ENCODE peak calls at places on chromosomes 4 and X, in four cellular contexts. One of them, this sample, is unnamed. For H3K4me1 and H3K36me3, the result is how much of the 10 kb centered on the place peaks cover.

GRCh38 chr4:139457318-139457717 is 3.4 kb downstream of the RAB33B start:
- DNase-seq in lower lobe of right lung: no peak
- DNase-seq in adipocyte: no peak
- DNase-seq in mammary epithelial cell: no peak
- DNase-seq in this sample: no peak

GRCh38 chr4:158870282-158871049 is 101.6 kb downstream of the FNIP2 start:
- DNase-seq in lower lobe of right lung: no peak
- DNase-seq in mammary epithelial cell: no peak
- DNase-seq in adipocyte: no peak
- DNase-seq in this sample: no peak

GRCh38 chr4:114780205-114780604 is 181.6 kb downstream of the UGT8 start:
- DNase-seq in lower lobe of right lung: no peak
- DNase-seq in mammary epithelial cell: no peak
- DNase-seq in adipocyte: peak
- DNase-seq in this sample: no peak

GRCh38 chrX:24928114-24928513 is 87.7 kb downstream of the ARX start:
- DNase-seq in adipocyte: no peak
- DNase-seq in mammary epithelial cell: no peak
- DNase-seq in lower lobe of right lung: no peak
- DNase-seq in this sample: no peak

GRCh38 chr4:95603393-95603792 is 54.6 kb upstream of the UNC5C start:
- DNase-seq in mammary epithelial cell: no peak
- DNase-seq in adipocyte: no peak
- DNase-seq in lower lobe of right lung: no peak
- DNase-seq in this sample: no peak

GRCh38 chr4:1092983-1093361 is 20.4 kb downstream of the RNF212 start:
- DNase-seq in adipocyte: no peak
- DNase-seq in mammary epithelial cell: no peak
- DNase-seq in lower lobe of right lung: no peak
- DNase-seq in this sample: no peak

GRCh38 chr4:38278255-38278654 is 318.1 kb downstream of the PTTG2 start:
- DNase-seq in lower lobe of right lung: no peak
- DNase-seq in mammary epithelial cell: no peak
- DNase-seq in adipocyte: no peak
- DNase-seq in this sample: no peak

GRCh38 chr4:577499-578450 is 1.7 kb upstream of the TMEM271 start:
- DNase-seq in lower lobe of right lung: no peak
- DNase-seq in adipocyte: peak
- DNase-seq in mammary epithelial cell: peak
- DNase-seq in this sample: no peak

GRCh38 chr4:173794662-173795061 is 264.6 kb upstream of the HAND2 start:
- DNase-seq in lower lobe of right lung: no peak
- DNase-seq in adipocyte: peak
- DNase-seq in mammary epithelial cell: no peak
- DNase-seq in this sample: no peak

GRCh38 chr4:99103166-99103565 is 14.6 kb upstream of the ADH5 start:
- DNase-seq in lower lobe of right lung: no peak
- DNase-seq in mammary epithelial cell: no peak
- DNase-seq in adipocyte: no peak
- DNase-seq in this sample: no peak

GRCh38 chr4:154491731-154492249 is at the start of gene DCHS2:
- DNase-seq in mammary epithelial cell: peak
- DNase-seq in lower lobe of right lung: no peak
- DNase-seq in adipocyte: peak
- DNase-seq in this sample: peak

GRCh38 chr4:168854216-168854921 is 155.7 kb downstream of the CBR4 start:
- DNase-seq in adipocyte: no peak
- DNase-seq in lower lobe of right lung: no peak
- DNase-seq in mammary epithelial cell: no peak
- DNase-seq in this sample: no peak
- H3K4me1 ChIP-seq in adipocyte: half or more
- H3K4me1 ChIP-seq in lower lobe of right lung: half or more
- H3K4me1 ChIP-seq in mammary epithelial cell: under half
- H3K4me1 ChIP-seq in this sample: under half

DNA sequence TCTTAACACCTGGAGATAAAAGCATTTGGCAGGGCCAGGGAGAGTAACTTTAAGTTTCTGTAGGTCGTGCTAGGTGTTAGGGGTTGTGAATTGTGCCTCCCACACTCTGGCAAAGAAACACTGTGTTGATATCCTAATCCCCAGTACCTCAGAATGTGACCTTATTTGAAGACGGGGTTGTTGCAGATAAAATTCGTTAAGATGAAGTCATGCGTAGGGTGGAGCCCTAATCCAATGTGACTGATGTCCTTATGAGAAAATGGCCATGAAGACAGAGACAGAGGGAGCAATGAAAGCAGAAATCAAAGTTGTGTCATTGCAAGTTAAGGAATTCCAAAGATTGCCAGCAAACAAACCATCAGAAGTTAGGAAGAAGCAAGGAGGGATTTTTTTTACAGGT is 40.5 kb upstream of the BBS12 start:
- DNase-seq in mammary epithelial cell: no peak
- DNase-seq in adipocyte: no peak
- DNase-seq in lower lobe of right lung: no peak
- DNase-seq in this sample: no peak
- H3K36me3 ChIP-seq in mammary epithelial cell: under half
- H3K36me3 ChIP-seq in adipocyte: under half
- H3K36me3 ChIP-seq in lower lobe of right lung: under half
- H3K36me3 ChIP-seq in this sample: under half

GRCh38 chrX:40093586-40093985 is 4.2 kb downstream of the BCOR start:
- DNase-seq in lower lobe of right lung: no peak
- DNase-seq in mammary epithelial cell: no peak
- DNase-seq in adipocyte: no peak
- DNase-seq in this sample: no peak

GRCh38 chrX:40091691-40092421 is 5.9 kb downstream of the BCOR start:
- DNase-seq in lower lobe of right lung: no peak
- DNase-seq in adipocyte: no peak
- DNase-seq in mammary epithelial cell: no peak
- DNase-seq in this sample: peak

GRCh38 chrX:40094041-40094899 is 3.5 kb downstream of the BCOR start:
- DNase-seq in adipocyte: peak
- DNase-seq in mammary epithelial cell: no peak
- DNase-seq in lower lobe of right lung: peak
- DNase-seq in this sample: peak

GRCh38 chrX:40090961-40091360 is 6.8 kb downstream of the BCOR start:
- DNase-seq in mammary epithelial cell: no peak
- DNase-seq in lower lobe of right lung: no peak
- DNase-seq in adipocyte: no peak
- DNase-seq in this sample: no peak

GRCh38 chrX:40092808-40093435 is 4.8 kb downstream of the BCOR start:
- DNase-seq in lower lobe of right lung: no peak
- DNase-seq in mammary epithelial cell: no peak
- DNase-seq in adipocyte: no peak
- DNase-seq in this sample: no peak
- H3K4me3 ChIP-seq in lower lobe of right lung: no peak
- H3K4me3 ChIP-seq in mammary epithelial cell: no peak
- H3K4me3 ChIP-seq in adipocyte: no peak
- H3K4me3 ChIP-seq in this sample: no peak

GRCh38 chr4:86919824-86920223 is 15.0 kb upstream of the AFF1 start:
- DNase-seq in mammary epithelial cell: no peak
- DNase-seq in adipocyte: no peak
- DNase-seq in lower lobe of right lung: no peak
- DNase-seq in this sample: no peak
- H3K4me1 ChIP-seq in mammary epithelial cell: under half
- H3K4me1 ChIP-seq in adipocyte: half or more
- H3K4me1 ChIP-seq in lower lobe of right lung: under half
- H3K4me1 ChIP-seq in this sample: under half

DNA sequence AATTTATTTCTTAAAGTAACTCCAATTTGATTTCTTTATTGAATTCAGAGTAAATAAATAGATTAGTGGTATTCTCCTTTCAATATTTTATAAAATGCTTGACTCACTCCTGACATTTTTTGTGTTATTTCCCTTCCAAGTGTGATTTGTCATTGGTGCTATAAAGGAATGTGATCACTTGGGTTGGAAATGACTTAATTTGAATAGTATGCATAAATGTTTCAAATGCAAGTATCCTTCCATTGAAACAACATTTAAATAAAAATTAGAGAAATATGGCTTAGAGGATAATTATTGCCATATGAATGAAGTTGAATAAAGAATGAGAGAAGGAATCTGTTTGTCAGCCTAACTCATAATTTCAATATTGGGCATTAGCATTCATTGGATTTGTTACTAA is 182.7 kb downstream of the PABPC4L start:
- DNase-seq in adipocyte: peak
- DNase-seq in lower lobe of right lung: no peak
- DNase-seq in mammary epithelial cell: no peak
- DNase-seq in this sample: no peak
- H3K36me3 ChIP-seq in adipocyte: under half
- H3K36me3 ChIP-seq in lower lobe of right lung: under half
- H3K36me3 ChIP-seq in mammary epithelial cell: under half
- H3K36me3 ChIP-seq in this sample: under half

GRCh38 chr4:87035881-87036509 is 101.2 kb downstream of the AFF1 start:
- DNase-seq in adipocyte: no peak
- DNase-seq in lower lobe of right lung: no peak
- DNase-seq in mammary epithelial cell: no peak
- DNase-seq in this sample: no peak

GRCh38 chr4:87036713-87037112 is 101.9 kb downstream of the AFF1 start:
- DNase-seq in adipocyte: no peak
- DNase-seq in lower lobe of right lung: no peak
- DNase-seq in mammary epithelial cell: no peak
- DNase-seq in this sample: no peak

GRCh38 chr4:87041142-87041541 is 106.3 kb downstream of the AFF1 start:
- DNase-seq in lower lobe of right lung: no peak
- DNase-seq in adipocyte: no peak
- DNase-seq in mammary epithelial cell: no peak
- DNase-seq in this sample: no peak

GRCh38 chr4:87038837-87039715 is 104.3 kb downstream of the AFF1 start:
- DNase-seq in lower lobe of right lung: peak
- DNase-seq in adipocyte: peak
- DNase-seq in mammary epithelial cell: peak
- DNase-seq in this sample: no peak

DNA sequence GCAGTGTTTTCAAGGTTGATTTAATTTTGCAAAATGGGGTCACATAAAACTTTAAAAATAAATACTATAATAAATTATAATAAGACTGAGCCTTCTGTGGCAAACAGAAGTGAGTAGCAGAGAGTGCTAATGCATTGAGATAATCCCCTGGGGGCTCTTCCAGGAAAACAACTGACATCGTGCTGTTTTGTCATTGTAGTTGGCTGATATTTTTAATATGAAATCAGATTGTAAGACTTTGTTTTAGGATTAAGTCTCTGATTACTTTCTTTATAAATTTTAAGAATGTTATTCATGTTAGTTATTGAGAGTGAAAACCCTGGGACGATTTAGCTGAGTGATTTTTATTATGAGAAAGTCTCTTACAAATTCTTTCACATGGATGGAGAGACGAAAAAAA is 103.1 kb downstream of the AFF1 start:
- DNase-seq in lower lobe of right lung: no peak
- DNase-seq in adipocyte: no peak
- DNase-seq in mammary epithelial cell: no peak
- DNase-seq in this sample: no peak
- H3K4me3 ChIP-seq in lower lobe of right lung: no peak
- H3K4me3 ChIP-seq in adipocyte: peak
- H3K4me3 ChIP-seq in mammary epithelial cell: no peak
- H3K4me3 ChIP-seq in this sample: no peak

GRCh38 chr4:85478576-85478975 is 3.6 kb downstream of the ARHGAP24 start:
- DNase-seq in lower lobe of right lung: no peak
- DNase-seq in adipocyte: peak
- DNase-seq in mammary epithelial cell: no peak
- DNase-seq in this sample: no peak
- H3K4me1 ChIP-seq in lower lobe of right lung: under half
- H3K4me1 ChIP-seq in adipocyte: half or more
- H3K4me1 ChIP-seq in mammary epithelial cell: under half
- H3K4me1 ChIP-seq in this sample: under half

DNA sequence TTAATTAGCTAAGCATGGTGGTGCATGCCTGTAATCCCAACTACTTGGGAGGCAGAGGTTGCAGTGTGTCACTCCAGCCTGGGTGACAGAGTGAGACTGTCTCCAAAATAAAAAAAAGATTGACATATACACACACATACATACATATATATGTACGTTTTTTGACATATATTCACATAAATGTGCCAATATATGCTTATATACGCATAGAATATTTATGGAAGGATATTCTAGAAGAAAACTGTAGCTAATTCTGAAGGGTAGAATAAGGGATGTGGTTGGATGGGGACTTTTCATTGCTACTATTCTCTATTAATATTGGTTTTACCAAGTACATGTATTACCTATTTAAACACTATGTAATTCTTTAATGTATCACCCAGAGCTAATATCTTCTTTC is 19.7 kb downstream of the ZGRF1 start:
- DNase-seq in adipocyte: no peak
- DNase-seq in lower lobe of right lung: no peak
- DNase-seq in mammary epithelial cell: no peak
- DNase-seq in this sample: no peak
- H3K36me3 ChIP-seq in adipocyte: under half
- H3K36me3 ChIP-seq in lower lobe of right lung: under half
- H3K36me3 ChIP-seq in mammary epithelial cell: under half
- H3K36me3 ChIP-seq in this sample: under half